ENCODE peak calls at places on chromosomes 4 and X, in eight cellular contexts. Z is central memory CD8-positive, alpha-beta T cell; K is retinal pigment epithelial cell; C is neural crest cell; Y is tibial artery; A is NCI-H1436; P is M059J; W is MCF 10A. I is an unnamed sample.

GRCh38 chrX:69015564-69016218 is 149.6 kb downstream of the PJA1 start:
- DNase-seq in Z (no peak), K (no peak), C (no peak), Y (no peak), A (no peak), P (no peak), W (no peak), I (no peak)

GRCh38 chr4:138555107-138555506 is 313.0 kb upstream of the SLC7A11 start:
- DNase-seq in Z (no peak), K (no peak), C (no peak), Y (no peak), A (no peak), P (no peak), W (no peak), I (no peak)

GRCh38 chr4:29722253-29722652 is 997.9 kb upstream of the PCDH7 start:
- DNase-seq in Z (no peak), K (no peak), C (no peak), Y (no peak), A (no peak), P (no peak), W (no peak), I (no peak)

GRCh38 chr4:164441131-164441530 is 312.8 kb upstream of the SMIM31 start:
- DNase-seq in Z (no peak), K (no peak), C (no peak), Y (no peak), A (no peak), P (no peak), W (no peak), I (no peak)

GRCh38 chr4:124030038-124030638 is 633.5 kb downstream of the SPRY1 start:
- DNase-seq in Z (no peak), K (no peak), C (no peak), Y (no peak), A (peak), P (no peak), W (no peak), I (no peak)

GRCh38 chr4:7381221-7381889 is 53.4 kb downstream of the PSAPL1 start:
- DNase-seq in Z (no peak), K (no peak), C (no peak), Y (peak), A (no peak), P (peak), W (peak), I (peak)

GRCh38 chr4:38119663-38120374 is 159.6 kb downstream of the PTTG2 start:
- DNase-seq in Z (no peak), K (no peak), C (no peak), Y (no peak), A (no peak), P (peak), W (peak), I (no peak)

GRCh38 chr4:17336524-17336941 is 175.4 kb downstream of the QDPR start:
- DNase-seq in Z (peak), K (no peak), C (no peak), Y (no peak), A (no peak), P (peak), W (peak), I (no peak)

GRCh38 chrX:17459008-17459407 is 84.0 kb downstream of the NHS start:
- DNase-seq in Z (no peak), K (no peak), C (no peak), Y (peak), A (peak), P (peak), W (peak), I (peak)

GRCh38 chr4:123749408-123749807 is 352.8 kb downstream of the SPRY1 start:
- DNase-seq in Z (no peak), K (no peak), C (no peak), Y (peak), A (no peak), P (no peak), W (no peak), I (no peak)

GRCh38 chr4:8871417-8872401 is at the start of gene HMX1:
- DNase-seq in Z (no peak), K (no peak), C (peak), Y (no peak), A (no peak), P (no peak), W (no peak), I (no peak)

GRCh38 chrX:14941301-14941700 is 68.1 kb downstream of the MOSPD2 start:
- DNase-seq in Z (no peak), K (no peak), C (no peak), Y (no peak), A (no peak), P (no peak), W (no peak), I (no peak)

GRCh38 chrX:68995780-68996551 is 167.1 kb downstream of the EFNB1 start:
- DNase-seq in Z (no peak), K (no peak), C (no peak), Y (no peak), A (no peak), P (peak), W (peak), I (no peak)

GRCh38 chrX:84735025-84735424 is 232.8 kb upstream of the HDX start:
- DNase-seq in Z (no peak), K (no peak), C (no peak), Y (no peak), A (no peak), P (no peak), W (peak), I (no peak)

GRCh38 chr4:18051281-18051680 is 29.7 kb upstream of the LCORL start:
- DNase-seq in Z (no peak), K (peak), C (no peak), Y (no peak), A (no peak), P (peak), W (peak), I (no peak)